ENCODE peak calls at places on chromosome 1, in seven cellular contexts. D is IMR-90, V is testis, S is ovary, J is spleen, O is endothelial cell of umbilical vein, C is HepG2. T is an unnamed sample.
A peak's percentile ranks its signal among the peaks of the same experiment; 100 is the strongest.

GRCh38 chr1:159923203-159924024 is 1.9 kb downstream of the TAGLN2 start:
- DNase-seq in O (peak; percentile 95), C (peak; percentile 50), V (peak; percentile 87), S (peak; percentile 86), J (peak; percentile 94), D (peak; percentile 83), T (peak; percentile 89)

GRCh38 chr1:16151985-16152384 is 3.9 kb downstream of the EPHA2 start:
- DNase-seq in O (peak; percentile 50), S (no peak), D (no peak), C (no peak), J (no peak), V (no peak), T (no peak)

GRCh38 chr1:7565099-7565750 is 205.9 kb upstream of the VAMP3 start:
- DNase-seq in S (peak; percentile 10), J (peak; percentile 55), C (no peak), D (no peak), V (no peak), O (no peak), T (no peak)

GRCh38 chr1:156608036-156608674 is 6.9 kb upstream of the GPATCH4 start:
- DNase-seq in C (peak; percentile 70), D (peak; percentile 75), V (peak; percentile 74), J (no peak), S (no peak), O (peak; percentile 78), T (peak; percentile 48)

GRCh38 chr1:13968361-13968760 is 268.4 kb downstream of the PRDM2 start:
- DNase-seq in C (no peak), S (no peak), J (no peak), O (no peak), D (no peak), V (no peak), T (no peak)

GRCh38 chr1:16348414-16349182 is 3.7 kb downstream of the FBXO42 start:
- DNase-seq in D (peak; percentile 85), V (peak; percentile 7), O (peak; percentile 59), S (peak; percentile 9), J (no peak), C (peak; percentile 20), T (no peak)

GRCh38 chr1:200240655-200241054 is 169.2 kb downstream of the ZNF281 start:
- DNase-seq in O (peak; percentile 66), C (no peak), D (peak; percentile 47), V (peak; percentile 40), S (no peak), J (no peak), T (no peak)

GRCh38 chr1:192311281-192311680 is 5.5 kb upstream of the RGS21 start:
- DNase-seq in C (peak; percentile 6), J (no peak), S (no peak), O (peak; percentile 84), V (no peak), D (peak; percentile 80), T (no peak)

GRCh38 chr1:3668585-3669300 is 16.4 kb downstream of the TP73 start:
- DNase-seq in V (peak; percentile 88), C (peak; percentile 82), O (no peak), D (no peak), S (no peak), J (peak; percentile 94), T (peak; percentile 94)

GRCh38 chr1:156149374-156150106 is 3.8 kb upstream of the SEMA4A start:
- DNase-seq in V (no peak), J (peak; percentile 79), S (no peak), O (no peak), D (no peak), C (no peak), T (no peak)

GRCh38 chr1:242524571-242525359 is at the start of gene PLD5:
- DNase-seq in S (no peak), D (no peak), J (peak; percentile 71), V (peak; percentile 43), O (no peak), C (no peak), T (no peak)

GRCh38 chr1:3192359-3192758 is 123.4 kb downstream of the PRDM16 start:
- DNase-seq in V (no peak), S (no peak), J (no peak), D (no peak), O (no peak), C (peak; percentile 42), T (peak; percentile 49)

GRCh38 chr1:84247425-84248220 is 53.9 kb upstream of the SAMD13 start:
- DNase-seq in O (no peak), V (no peak), C (no peak), D (peak; percentile 96), J (no peak), S (no peak), T (no peak)

GRCh38 chr1:192489046-192489445 is 86.5 kb upstream of the RGS1 start:
- DNase-seq in C (no peak), J (no peak), O (peak; percentile 16), V (no peak), S (no peak), D (peak; percentile 40), T (no peak)

GRCh38 chr1:205954819-205955404 is 11.7 kb upstream of the SLC26A9 start:
- DNase-seq in V (no peak), D (no peak), S (no peak), J (no peak), C (no peak), O (no peak), T (no peak)

GRCh38 chr1:165828581-165829329 is 1.3 kb downstream of the UCK2 start:
- DNase-seq in O (peak; percentile 86), V (peak; percentile 80), J (peak; percentile 76), S (peak; percentile 57), D (peak; percentile 90), C (peak; percentile 82), T (peak; percentile 67)
- TF ChIP-seq POLR2A in O (no peak), V (no peak), J (no peak), S (no peak), D (peak; percentile 73), C (peak; percentile 88), T (no peak)

DNA sequence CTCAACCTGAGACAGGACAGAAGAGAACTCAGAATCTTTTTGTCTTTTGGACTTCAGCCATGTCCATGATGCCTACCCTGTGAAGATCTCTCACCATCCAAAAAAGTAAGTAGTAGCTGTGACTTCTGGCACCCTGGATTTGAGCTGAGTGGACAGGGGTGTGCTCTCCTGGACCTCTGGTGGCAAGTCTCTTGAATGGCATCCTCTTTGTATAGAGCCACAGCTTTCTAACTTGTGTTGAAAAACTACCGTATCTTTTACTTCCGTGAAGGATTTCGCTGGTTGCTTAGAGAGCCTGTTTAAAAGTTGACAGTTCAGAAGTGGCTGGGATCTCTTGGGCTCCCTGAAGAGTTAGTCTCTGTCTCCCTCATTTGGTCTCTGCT is 1.8 kb downstream of the MFN2 start:
- DNase-seq in J (no peak), V (no peak), O (peak; percentile 23), S (no peak), D (peak; percentile 46), C (peak; percentile 24), T (no peak)
- TF ChIP-seq CTCF in J (peak; percentile 41), V (peak; percentile 23), O (peak; percentile 27), S (no peak), D (peak; percentile 41), C (peak; percentile 7), T (peak; percentile 33)

DNA sequence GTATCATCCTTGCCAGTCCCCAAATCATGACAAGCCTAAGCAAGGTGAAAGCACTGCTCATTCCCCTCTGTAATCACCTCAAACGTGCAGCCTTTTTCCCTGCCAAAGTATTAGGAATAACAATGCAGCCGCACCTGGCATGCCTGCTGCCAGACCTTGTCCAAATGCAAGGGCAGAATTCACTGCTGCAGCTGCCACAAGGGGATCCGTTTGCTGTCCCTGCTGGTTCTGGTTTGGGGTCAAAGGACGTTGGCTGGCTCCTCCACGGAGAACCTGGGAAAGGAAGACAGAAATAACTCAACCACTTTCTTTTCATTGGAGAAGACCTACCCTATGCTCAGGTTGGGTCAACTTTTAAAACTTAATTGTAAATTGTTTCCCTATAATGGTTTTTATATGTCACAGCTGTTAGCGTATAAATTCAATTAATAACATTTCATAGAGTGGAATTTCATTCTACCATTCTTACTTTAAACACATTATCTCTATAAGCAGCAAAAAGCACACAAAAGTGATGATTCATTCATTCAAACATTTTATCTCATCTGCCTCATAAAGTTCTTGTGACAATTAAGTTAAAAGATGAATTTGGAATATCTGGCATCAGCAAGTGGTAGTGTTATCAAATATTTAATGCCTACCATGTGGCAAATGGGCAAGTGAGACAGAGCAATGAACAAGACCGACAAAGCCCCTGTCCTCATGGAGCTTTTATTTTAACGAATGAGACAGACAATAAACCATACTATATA is 59.8 kb upstream of the SDC3 start:
- DNase-seq in O (no peak), D (no peak), S (no peak), J (no peak), C (no peak), V (no peak), T (no peak)
- H3K4me1 ChIP-seq in O (peaks cover 16% of the 10 kb centered on the region), D (peaks cover 17% of the 10 kb centered on the region), S (peaks cover 7% of the 10 kb centered on the region), J (no peaks in the 10 kb centered on the region), C (no peaks in the 10 kb centered on the region), V (peaks cover 13% of the 10 kb centered on the region), T (peaks cover 50% of the 10 kb centered on the region)

GRCh38 chr1:151292207-151293030 is 10.3 kb downstream of the ZNF687 start:
- DNase-seq in O (no peak), J (no peak), C (no peak), D (no peak), V (no peak), S (no peak), T (no peak)
- TF ChIP-seq POLR2A in O (no peak), J (no peak), C (no peak), D (no peak), V (no peak), S (no peak), T (no peak)